ENCODE peak calls at places on chromosome 15, in six cellular contexts. O, D, V, F, P and U are unnamed samples.

GRCh38 chr15:43215961-43216360 is 4.9 kb downstream of the EPB42 start:
- DNase-seq in V (no peak), P (no peak), O (no peak), F (no peak), D (no peak), U (no peak)

GRCh38 chr15:52397118-52397517 is 101.5 kb upstream of the MYO5C start:
- DNase-seq in O (no peak), P (no peak), F (no peak), D (no peak), V (no peak), U (no peak)

GRCh38 chr15:64800476-64800875 is 25.0 kb downstream of the PIF1 start:
- DNase-seq in O (no peak), V (no peak), D (no peak), F (no peak), P (no peak), U (no peak)

GRCh38 chr15:101024111-101024695 is 105.0 kb downstream of the LRRK1 start:
- DNase-seq in P (no peak), V (no peak), O (no peak), D (no peak), F (no peak), U (no peak)

GRCh38 chr15:43067717-43068461 is 37.9 kb downstream of the UBR1 start:
- DNase-seq in P (no peak), V (no peak), F (no peak), D (peak; percentile 18), O (peak; percentile 4), U (no peak)

GRCh38 chr15:76996526-76997401 is 1.8 kb downstream of the PSTPIP1 start:
- DNase-seq in V (no peak), D (no peak), O (no peak), P (no peak), F (no peak), U (peak; percentile 60)

GRCh38 chr15:40243126-40243810 is 4.4 kb downstream of the PAK6 start:
- DNase-seq in P (no peak), F (no peak), D (no peak), V (peak; percentile 64), O (no peak), U (no peak)

GRCh38 chr15:47603026-47603425 is 114.3 kb upstream of the SEMA6D start:
- DNase-seq in P (no peak), V (no peak), F (no peak), O (no peak), D (no peak), U (no peak)

GRCh38 chr15:101723161-101723873 is 956 bp downstream of the TARS3 start:
- DNase-seq in O (no peak), D (no peak), P (peak; percentile 82), V (no peak), F (no peak), U (peak; percentile 32)

GRCh38 chr15:101496198-101496986 is 6.9 kb upstream of the PCSK6 start:
- DNase-seq in V (no peak), P (no peak), F (peak; percentile 47), D (no peak), O (no peak), U (no peak)

GRCh38 chr15:98734472-98735284 is 86.3 kb downstream of the IGF1R start:
- DNase-seq in F (no peak), D (peak; percentile 88), P (no peak), V (no peak), O (no peak), U (no peak)

GRCh38 chr15:44286814-44287555 is 1.5 kb upstream of the GOLM2 start:
- DNase-seq in O (no peak), V (no peak), D (no peak), F (no peak), P (no peak), U (peak; percentile 24)

GRCh38 chr15:55246567-55246966 is 43.0 kb downstream of the RAB27A start:
- DNase-seq in F (no peak), V (no peak), O (no peak), D (no peak), P (no peak), U (no peak)

GRCh38 chr15:101255615-101256350 is 3.9 kb upstream of the CHSY1 start:
- DNase-seq in O (no peak), F (no peak), P (no peak), V (peak; percentile 81), D (peak; percentile 45), U (peak; percentile 94)

GRCh38 chr15:70269331-70269911 is 171.7 kb upstream of the TLE3 start:
- DNase-seq in V (no peak), P (no peak), F (no peak), D (no peak), O (no peak), U (no peak)

GRCh38 chr15:45704329-45705249 is 69.8 kb downstream of the SQOR start:
- DNase-seq in V (no peak), O (no peak), P (no peak), F (peak; percentile 73), D (no peak), U (peak; percentile 34)

GRCh38 chr15:52682776-52683175 is 3.6 kb upstream of the ATOSA start:
- DNase-seq in D (no peak), P (peak; percentile 41), O (no peak), F (no peak), V (no peak), U (no peak)

GRCh38 chr15:77702211-77702957 is 69.7 kb upstream of the LINGO1 start:
- DNase-seq in F (peak; percentile 88), O (no peak), P (no peak), V (peak; percentile 55), D (no peak), U (peak; percentile 15)

GRCh38 chr15:100230784-100231183 is 111.0 kb downstream of the ADAMTS17 start:
- DNase-seq in O (no peak), P (no peak), D (no peak), F (no peak), V (no peak), U (no peak)

GRCh38 chr15:40763801-40764765 is at the start of gene GCHFR:
- DNase-seq in V (peak; percentile 92), F (peak; percentile 86), O (no peak), D (peak; percentile 83), P (no peak), U (peak; percentile 73)

GRCh38 chr15:69631005-69631404 is 178.4 kb downstream of the RPLP1 start:
- DNase-seq in O (no peak), P (no peak), F (no peak), D (no peak), V (no peak), U (no peak)

GRCh38 chr15:83605595-83605994 is 48.3 kb upstream of the ADAMTSL3 start:
- DNase-seq in O (no peak), F (peak; percentile 22), P (no peak), D (no peak), V (no peak), U (no peak)

GRCh38 chr15:99845009-99845408 is 111.8 kb upstream of the LYSMD4 start:
- DNase-seq in V (no peak), P (no peak), O (no peak), F (no peak), D (no peak), U (no peak)

GRCh38 chr15:57534279-57534678 is 57.4 kb upstream of the MYZAP start:
- DNase-seq in V (no peak), F (no peak), D (no peak), O (no peak), P (no peak), U (peak; percentile 31)

GRCh38 chr15:50911001-50911400 is 2.5 kb downstream of the AP4E1 start:
- DNase-seq in P (no peak), V (no peak), O (no peak), F (no peak), D (no peak), U (no peak)

GRCh38 chr15:51687565-51687964 is 6.3 kb downstream of the SCG3 start:
- DNase-seq in F (no peak), V (no peak), P (no peak), O (no peak), D (no peak), U (no peak)

GRCh38 chr15:65944404-65944803 is 75.1 kb downstream of the RAB11A start:
- DNase-seq in P (no peak), D (no peak), F (no peak), V (no peak), O (no peak), U (no peak)

GRCh38 chr15:42581272-42581730 is 5.9 kb downstream of the STARD9 start:
- DNase-seq in P (no peak), O (no peak), V (peak; percentile 64), D (peak; percentile 62), F (peak; percentile 84), U (peak; percentile 87)

GRCh38 chr15:56763496-56763895 is 30.2 kb upstream of the ZNF280D start:
- DNase-seq in F (no peak), O (no peak), D (no peak), V (no peak), P (no peak), U (peak; percentile 79)

GRCh38 chr15:89382288-89382687 is 47.7 kb upstream of the POLG start:
- DNase-seq in F (no peak), D (no peak), P (no peak), V (no peak), O (no peak), U (no peak)

GRCh38 chr15:89381888-89382287 is 47.3 kb upstream of the POLG start:
- DNase-seq in V (no peak), O (no peak), P (no peak), D (no peak), F (no peak), U (no peak)

GRCh38 chr15:89381330-89381729 is 46.7 kb upstream of the POLG start:
- DNase-seq in F (no peak), D (no peak), P (no peak), O (no peak), V (no peak), U (no peak)

GRCh38 chr15:89385596-89386242 is 51.1 kb upstream of the POLG start:
- DNase-seq in D (no peak), O (no peak), P (no peak), F (no peak), V (no peak), U (no peak)

GRCh38 chr15:89383635-89384604 is 49.3 kb upstream of the POLG start:
- DNase-seq in F (no peak), V (no peak), O (no peak), P (no peak), D (no peak), U (no peak)
- TF ChIP-seq EZH2 in F (no peak), V (no peak), O (no peak), P (no peak), D (no peak), U (no peak)

DNA sequence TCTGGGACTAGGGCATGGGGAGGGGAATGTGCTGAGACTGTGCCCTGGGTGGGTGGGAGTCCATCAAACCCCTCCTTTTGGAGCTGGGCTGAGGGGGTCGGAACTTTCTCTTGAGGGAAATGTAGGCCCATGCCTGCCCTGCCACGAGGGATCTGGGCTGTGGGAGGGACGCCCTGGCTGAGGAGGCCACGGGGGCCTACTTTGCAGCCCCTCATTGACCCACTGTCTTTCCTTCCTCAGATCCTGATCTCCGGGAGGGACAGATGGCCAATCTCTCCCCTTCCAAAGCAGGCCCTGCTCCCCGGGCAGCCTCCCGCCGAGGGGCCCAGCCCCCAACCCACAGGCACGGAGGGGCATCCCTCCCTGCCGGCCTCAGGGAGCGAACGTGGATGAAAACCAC is 25.3 kb downstream of the LOXL1 start:
- DNase-seq in O (no peak), D (no peak), P (no peak), V (no peak), F (no peak), U (no peak)
- TF ChIP-seq MAX in O (no peak), D (no peak), P (no peak), V (no peak), F (no peak), U (no peak)

GRCh38 chr15:91752081-91752810 is 101.3 kb upstream of the SLCO3A1 start:
- DNase-seq in O (no peak), P (no peak), V (no peak), F (no peak), D (no peak), U (no peak)
- TF ChIP-seq EZH2 in O (no peak), P (no peak), V (no peak), F (no peak), D (no peak), U (no peak)

GRCh38 chr15:74062236-74062635 is 20.1 kb downstream of the GOLGA6A start:
- DNase-seq in V (no peak), P (no peak), D (no peak), O (no peak), F (no peak), U (no peak)
- TF ChIP-seq MAX in V (no peak), P (no peak), D (no peak), O (no peak), F (no peak), U (no peak)